ENCODE peak calls at places on chromosome 16, in nine cellular contexts. T is tibial nerve; C is activated CD4-positive, alpha-beta memory T cell treated with anti-CD3 and anti-CD28 coated beads for 36 hours; M is NCI-H1092 treated with DMSO at 0.1 percent for 48 hours; W is epithelial cell of prostate; N is ELF-1; J is activated naive CD8-positive, alpha-beta T cell treated with anti-CD3 and anti-CD28 coated beads for 36 hours; K is activated CD4-positive, alpha-beta T cell treated with anti-CD3 and anti-CD28 coated beads, Interleukin-2, amount 50 U/mL, for 24 hours; B is H54. H is an unnamed sample.

GRCh38 chr16:23432176-23433128 is 20.5 kb downstream of the COG7 start:
- DNase-seq in M (no peak), J (no peak), C (no peak), N (no peak), B (no peak), W (no peak), T (no peak), K (no peak), H (no peak)

GRCh38 chr16:57061084-57061905 is 31.1 kb upstream of the CPNE2 start:
- DNase-seq in T (peak), B (peak), C (no peak), K (no peak), J (no peak), M (no peak), N (peak), W (peak), H (no peak)

GRCh38 chr16:86571197-86571915 is 4.7 kb downstream of the FOXC2 start:
- DNase-seq in N (no peak), J (no peak), B (no peak), T (no peak), W (no peak), K (no peak), M (no peak), C (no peak), H (no peak)

GRCh38 chr16:9091867-9092281 is 430 bp downstream of the HAPSTR1 start:
- DNase-seq in T (peak), J (peak), B (peak), N (no peak), C (peak), W (no peak), M (peak), K (no peak), H (no peak)

GRCh38 chr16:8626946-8627345 is 5.4 kb downstream of the METTL22 start:
- DNase-seq in J (no peak), K (no peak), C (no peak), M (no peak), W (no peak), T (no peak), B (no peak), N (no peak), H (no peak)

GRCh38 chr16:10497132-10498088 is 83.0 kb downstream of the EMP2 start:
- DNase-seq in J (no peak), K (no peak), C (peak), M (no peak), T (no peak), W (no peak), N (no peak), B (no peak), H (no peak)

GRCh38 chr16:11129378-11129781 is 126.6 kb downstream of the SOCS1 start:
- DNase-seq in W (no peak), K (no peak), C (no peak), M (no peak), N (no peak), B (no peak), T (no peak), J (no peak), H (no peak)

GRCh38 chr16:74841469-74841868 is 66.8 kb upstream of the FA2H start:
- DNase-seq in M (no peak), C (no peak), T (no peak), B (no peak), J (no peak), K (no peak), N (no peak), W (no peak), H (no peak)

GRCh38 chr16:64094170-64094960 is 1027.5 kb downstream of the CDH11 start:
- DNase-seq in J (no peak), C (no peak), T (no peak), N (no peak), B (no peak), K (no peak), M (no peak), W (no peak), H (no peak)

GRCh38 chr16:85401917-85402766 is 211.0 kb upstream of the GSE1 start:
- DNase-seq in N (no peak), W (no peak), M (no peak), C (peak), J (no peak), T (peak), B (no peak), K (no peak), H (no peak)

GRCh38 chr16:9077001-9077809 is 14.2 kb upstream of the HAPSTR1 start:
- DNase-seq in K (no peak), W (peak), B (peak), T (no peak), C (peak), M (no peak), J (peak), N (peak), H (no peak)

GRCh38 chr16:87098361-87098760 is 218.8 kb downstream of the C16orf95 start:
- DNase-seq in C (no peak), W (no peak), N (no peak), B (no peak), M (no peak), T (no peak), J (no peak), K (no peak), H (no peak)

GRCh38 chr16:69381231-69381630 is 4.6 kb downstream of the TERF2 start:
- DNase-seq in C (no peak), B (no peak), W (no peak), T (no peak), M (no peak), K (no peak), J (no peak), N (no peak), H (no peak)

GRCh38 chr16:47143329-47143676 is 442 bp downstream of the NETO2 start:
- DNase-seq in J (peak), C (peak), B (peak), K (peak), N (peak), T (no peak), W (peak), M (peak), H (peak)

GRCh38 chr16:24988593-24989338 is 26.4 kb downstream of the ARHGAP17 start:
- DNase-seq in J (peak), M (peak), N (peak), W (no peak), B (no peak), T (no peak), K (peak), C (peak), H (no peak)

GRCh38 chr16:84138824-84139627 is 6.0 kb downstream of the HSDL1 start:
- DNase-seq in M (peak), K (no peak), W (no peak), N (peak), B (no peak), C (peak), T (no peak), J (peak), H (no peak)

GRCh38 chr16:56343661-56344517 is 81.5 kb downstream of the AMFR start:
- DNase-seq in J (no peak), C (no peak), K (no peak), N (no peak), B (peak), M (no peak), W (peak), T (no peak), H (no peak)

GRCh38 chr16:23074423-23074822 is 74.8 kb downstream of the USP31 start:
- DNase-seq in J (no peak), K (no peak), T (no peak), C (no peak), B (no peak), N (no peak), M (no peak), W (no peak), H (no peak)

GRCh38 chr16:46932802-46933201 is 40.7 kb downstream of the DNAJA2 start:
- DNase-seq in W (no peak), N (peak), K (no peak), T (no peak), C (no peak), B (no peak), M (no peak), J (no peak), H (peak)

GRCh38 chr16:69600202-69600601 is 34.4 kb downstream of the NFAT5 start:
- DNase-seq in W (no peak), M (no peak), C (no peak), K (no peak), B (no peak), T (no peak), N (no peak), J (no peak), H (no peak)

GRCh38 chr16:87585452-87586200 is 16.7 kb upstream of the JPH3 start:
- DNase-seq in M (no peak), W (no peak), C (no peak), T (no peak), K (no peak), J (no peak), N (no peak), B (no peak), H (no peak)

GRCh38 chr16:85234310-85235235 is 122.3 kb upstream of the CIBAR2 start:
- DNase-seq in K (no peak), T (peak), M (no peak), N (peak), J (no peak), W (no peak), C (no peak), B (peak), H (peak)

GRCh38 chr16:67667817-67668494 is 1.3 kb downstream of the C16orf86 start:
- DNase-seq in B (peak), T (peak), J (peak), N (peak), K (peak), C (peak), W (no peak), M (peak), H (peak)

GRCh38 chr16:31061813-31062440 is 12.1 kb downstream of the ZNF668 start:
- DNase-seq in C (no peak), W (no peak), K (no peak), B (no peak), N (no peak), M (no peak), J (no peak), T (no peak), H (no peak)

GRCh38 chr16:1472974-1473373 is 1.9 kb downstream of the CLCN7 start:
- DNase-seq in J (no peak), B (no peak), N (no peak), K (no peak), C (no peak), T (no peak), W (no peak), M (no peak), H (no peak)

GRCh38 chr16:69741951-69742904 is 12.5 kb downstream of the NOB1 start:
- DNase-seq in N (no peak), B (no peak), K (no peak), W (no peak), T (peak), C (no peak), J (no peak), M (no peak), H (no peak)

GRCh38 chr16:19884611-19885455 is at the start of gene GPRC5B:
- DNase-seq in T (no peak), N (peak), B (peak), J (peak), K (peak), M (peak), W (no peak), C (peak), H (peak)

GRCh38 chr16:5505093-5505887 is 407.7 kb upstream of the EEF2KMT start:
- DNase-seq in C (no peak), T (no peak), K (no peak), M (no peak), B (no peak), W (no peak), N (no peak), J (no peak), H (no peak)

GRCh38 chr16:19168173-19169080 is at the start of gene SYT17:
- DNase-seq in W (no peak), C (no peak), K (no peak), T (no peak), N (peak), B (no peak), M (peak), J (no peak), H (no peak)

H was measured in H9.